ENCODE peak calls at places on chromosomes 11 and 22, in five cellular contexts. T is HepG2, S is SK-N-SH, R is H1, A is K562. H is an unnamed sample.

GRCh38 chr22:44523981-44524759 is 26.1 kb upstream of the RTL6 start:
- DNase-seq in T (no peak), R (no peak), S (no peak), A (no peak), H (no peak)

GRCh38 chr22:50576070-50576469 is 2.2 kb downstream of the CPT1B start:
- DNase-seq in R (no peak), A (peak), T (peak), S (peak), H (no peak)

GRCh38 chr11:112511906-112512305 is 251.2 kb upstream of the PLET1 start:
- DNase-seq in T (no peak), A (no peak), R (no peak), S (no peak), H (no peak)

GRCh38 chr11:10779086-10779485 is 28.0 kb downstream of the CTR9 start:
- DNase-seq in A (no peak), S (no peak), R (no peak), T (no peak), H (no peak)

GRCh38 chr11:12914401-12914912 is 94.7 kb upstream of the RASSF10 start:
- DNase-seq in R (peak), T (no peak), S (peak), A (peak), H (peak)

GRCh38 chr11:75241036-75241905 is 697 bp downstream of the TPBGL start:
- DNase-seq in S (peak), T (peak), A (peak), R (peak), H (peak)

GRCh38 chr22:38110863-38111852 is 674 bp upstream of the BAIAP2L2 start:
- DNase-seq in R (no peak), S (no peak), T (peak), A (no peak), H (no peak)

GRCh38 chr22:43338766-43339345 is 4.3 kb downstream of the SCUBE1 start:
- DNase-seq in T (no peak), R (no peak), S (no peak), A (no peak), H (no peak)

GRCh38 chr11:22677153-22677890 is 10.9 kb downstream of the GAS2 start:
- DNase-seq in T (no peak), R (no peak), A (no peak), S (no peak), H (no peak)

GRCh38 chr11:107172996-107173395 is 154.7 kb upstream of the GUCY1A2 start:
- DNase-seq in A (no peak), S (no peak), T (no peak), R (no peak), H (no peak)

GRCh38 chr11:8091671-8092070 is 10.7 kb downstream of the TUB start:
- DNase-seq in T (no peak), S (no peak), R (no peak), A (no peak), H (no peak)

GRCh38 chr22:28963362-28963761 is 80.0 kb downstream of the ZNRF3 start:
- DNase-seq in S (no peak), R (no peak), A (no peak), T (no peak), H (no peak)

GRCh38 chr22:28750471-28750881 is 8.6 kb downstream of the HSCB start:
- DNase-seq in T (no peak), S (no peak), R (no peak), A (no peak), H (no peak)

GRCh38 chr11:120244966-120245365 is 5.0 kb downstream of the POU2F3 start:
- DNase-seq in A (no peak), S (no peak), T (no peak), R (no peak), H (no peak)

GRCh38 chr11:34881900-34882299 is 34.3 kb downstream of the APIP start:
- DNase-seq in T (no peak), R (no peak), A (no peak), S (no peak), H (no peak)

GRCh38 chr11:83483808-83484207 is 197.6 kb upstream of the CCDC90B start:
- DNase-seq in S (no peak), T (no peak), A (no peak), R (no peak), H (no peak)

GRCh38 chr11:62671604-62672528 is at the start of the genes LBHD1 and UQCC3:
- DNase-seq in S (peak), A (peak), R (peak), T (peak), H (peak)

GRCh38 chr22:45127866-45128265 is 35.9 kb upstream of the NUP50 start:
- DNase-seq in T (no peak), S (no peak), A (no peak), R (no peak), H (no peak)

GRCh38 chr11:120532511-120533196 is 21.1 kb downstream of the GRIK4 start:
- DNase-seq in A (no peak), S (no peak), R (no peak), T (peak), H (no peak)

GRCh38 chr11:131749100-131749499 is 378.7 kb downstream of the NTM start:
- DNase-seq in R (no peak), T (no peak), A (no peak), S (no peak), H (no peak)

GRCh38 chr11:47028530-47029093 is 92.1 kb downstream of the CSTPP1 start:
- DNase-seq in S (no peak), A (no peak), T (no peak), R (no peak), H (no peak)

GRCh38 chr11:109033627-109034340 is 368.9 kb downstream of the DDX10 start:
- DNase-seq in R (no peak), S (no peak), T (no peak), A (no peak), H (no peak)

GRCh38 chr11:117993988-117994741 is 8.0 kb downstream of the IL10RA start:
- DNase-seq in A (no peak), S (no peak), R (no peak), T (no peak), H (peak)

GRCh38 chr11:69378303-69379141 is 84.6 kb downstream of the MYEOV start:
- DNase-seq in T (no peak), S (no peak), A (no peak), R (no peak), H (no peak)

GRCh38 chr11:36594316-36594989 is at the start of gene IFTAP:
- DNase-seq in R (peak), T (peak), S (peak), A (peak), H (peak)

GRCh38 chr11:8206251-8207079 is 37.6 kb upstream of the RIC3 start:
- DNase-seq in A (peak), R (no peak), S (peak), T (no peak), H (peak)

GRCh38 chr11:39361557-39361956 is 2097.9 kb downstream of the LRRC4C start:
- DNase-seq in R (no peak), T (no peak), A (no peak), S (no peak), H (no peak)

GRCh38 chr11:13786688-13787087 is 118.2 kb downstream of the FAR1 start:
- DNase-seq in R (no peak), T (no peak), A (no peak), S (no peak), H (no peak)

GRCh38 chr22:24422078-24422665 is 5.2 kb upstream of the ADORA2A start:
- DNase-seq in R (no peak), S (no peak), T (no peak), A (no peak), H (no peak)

GRCh38 chr11:66484825-66485380 is 4.7 kb downstream of the DPP3 start:
- DNase-seq in R (no peak), T (no peak), S (no peak), A (no peak), H (no peak)

GRCh38 chr11:39990413-39990812 is 1469.0 kb downstream of the LRRC4C start:
- DNase-seq in A (no peak), T (no peak), R (no peak), S (no peak), H (no peak)

GRCh38 chr22:44116755-44117684 is 63.7 kb upstream of the PARVG start:
- DNase-seq in A (no peak), T (no peak), S (no peak), R (no peak), H (no peak)

GRCh38 chr11:22763166-22763565 is 66.4 kb downstream of the SVIP start:
- DNase-seq in T (no peak), R (no peak), A (no peak), S (no peak), H (no peak)

GRCh38 chr11:44607324-44607962 is 42.0 kb downstream of the CD82 start:
- DNase-seq in R (no peak), A (peak), S (no peak), T (no peak), H (no peak)

GRCh38 chr11:111066861-111067260 is 178.7 kb upstream of the POU2AF2 start:
- DNase-seq in S (no peak), A (no peak), T (no peak), R (no peak), H (no peak)

GRCh38 chr11:111067994-111068393 is 177.5 kb upstream of the POU2AF2 start:
- DNase-seq in R (no peak), A (no peak), S (no peak), T (no peak), H (no peak)

GRCh38 chr11:111064118-111064517 is 181.4 kb upstream of the POU2AF2 start:
- DNase-seq in T (no peak), R (no peak), A (no peak), S (no peak), H (no peak)

GRCh38 chr11:111063711-111064110 is 181.8 kb upstream of the POU2AF2 start:
- DNase-seq in S (no peak), R (no peak), A (no peak), T (no peak), H (no peak)

GRCh38 chr11:111069076-111069475 is 176.4 kb upstream of the POU2AF2 start:
- DNase-seq in R (peak), T (peak), A (no peak), S (no peak), H (no peak)
- TF ChIP-seq CTCF in R (no peak), T (no peak), A (no peak), S (no peak), H (no peak)

GRCh38 chr22:20647586-20648305 is 126.2 kb upstream of the SERPIND1 start:
- DNase-seq in S (no peak), A (peak), T (no peak), R (no peak), H (no peak)

GRCh38 chr22:20645954-20646353 is 128.0 kb upstream of the SERPIND1 start:
- DNase-seq in S (no peak), A (no peak), R (no peak), T (no peak), H (no peak)

GRCh38 chr22:20646377-20646776 is 127.5 kb upstream of the SERPIND1 start:
- DNase-seq in R (no peak), T (no peak), A (no peak), S (no peak), H (no peak)

GRCh38 chr22:20648306-20648903 is 125.5 kb upstream of the SERPIND1 start:
- DNase-seq in T (no peak), S (no peak), R (no peak), A (peak), H (no peak)

DNA sequence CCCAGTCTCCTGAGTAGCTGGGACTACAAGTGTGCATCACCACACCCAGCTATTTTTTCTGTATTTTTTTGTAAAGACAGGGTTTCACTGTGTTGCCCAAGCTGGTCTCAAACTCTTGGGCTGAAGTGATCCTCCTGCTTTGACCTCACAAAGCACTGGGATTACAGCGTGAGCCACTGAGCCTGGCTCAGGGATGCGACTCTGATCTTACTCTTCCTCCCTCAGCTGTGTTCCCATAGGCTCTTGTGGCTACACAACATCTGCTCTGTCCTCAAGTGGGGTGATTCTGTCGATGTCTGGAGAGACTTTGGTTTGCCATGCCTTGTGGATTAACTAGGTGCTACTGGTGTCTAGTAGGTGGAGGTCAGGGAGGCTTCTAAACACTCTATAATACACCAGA is 127.0 kb upstream of the SERPIND1 start:
- DNase-seq in S (no peak), A (no peak), T (no peak), R (no peak), H (no peak)
- TF ChIP-seq GABPA in S (no peak), A (no peak), T (no peak), R (no peak), H (no peak)

DNA sequence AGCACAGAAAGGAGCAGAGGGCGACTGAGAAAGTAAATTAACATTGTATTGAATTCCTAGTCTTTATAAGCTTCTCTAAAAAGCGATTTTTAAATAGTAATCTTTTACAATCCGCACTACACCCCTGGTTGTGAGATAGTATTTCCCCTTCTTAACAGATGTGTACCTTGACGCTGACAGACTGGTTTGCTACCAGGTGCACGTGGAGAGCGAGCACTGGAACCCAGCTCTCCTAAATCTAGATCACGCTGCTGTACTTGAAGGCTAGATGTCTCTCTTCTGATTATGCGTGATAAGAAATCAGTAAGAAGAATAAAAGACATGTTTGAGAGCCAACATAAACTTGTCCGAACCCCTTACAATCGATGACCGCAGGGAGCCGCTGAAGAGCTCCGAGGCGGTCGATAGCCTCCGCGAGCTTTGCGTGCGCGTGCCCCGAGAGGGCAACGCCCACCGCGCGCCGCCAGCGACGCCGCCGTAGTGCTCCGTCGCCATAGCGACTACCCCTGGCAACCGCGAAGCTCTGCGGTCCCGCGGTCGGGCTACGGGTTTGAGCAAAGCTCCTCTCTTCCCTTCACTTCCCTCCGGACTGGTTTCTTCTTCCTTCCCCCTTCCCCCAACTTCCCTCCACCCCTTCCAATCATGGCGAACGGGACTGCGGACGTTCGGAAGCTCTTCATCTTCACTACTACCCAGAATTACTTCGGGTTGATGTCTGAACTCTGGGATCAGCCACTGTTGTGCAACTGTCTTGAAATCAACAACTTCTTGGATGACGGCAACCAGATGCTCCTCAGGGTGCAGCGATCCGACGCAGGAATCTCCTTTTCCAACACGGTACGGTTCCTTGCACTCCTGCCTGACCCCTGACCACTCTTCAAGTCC is at the start of gene DYNC2H1:
- DNase-seq in A (peak), T (peak), R (peak), S (peak), H (peak)
- TF ChIP-seq CTCF in A (peak), T (peak), R (peak), S (peak), H (peak)

GRCh38 chr22:35986085-35986484 is 42.5 kb downstream of the RBFOX2 start:
- DNase-seq in A (no peak), R (no peak), S (no peak), T (no peak), H (no peak)
- TF ChIP-seq GABPA in A (no peak), R (no peak), S (no peak), T (no peak), H (no peak)

GRCh38 chr22:49533886-49534285 is 293.8 kb downstream of the BRD1 start:
- DNase-seq in A (no peak), S (no peak), T (no peak), R (no peak), H (no peak)

GRCh38 chr22:49535527-49536125 is 292.0 kb downstream of the BRD1 start:
- DNase-seq in A (no peak), T (no peak), R (no peak), S (no peak), H (no peak)

GRCh38 chr22:49534386-49534785 is 293.3 kb downstream of the BRD1 start:
- DNase-seq in T (no peak), S (no peak), R (no peak), A (no peak), H (no peak)

GRCh38 chr22:49536571-49537131 is 291.0 kb downstream of the BRD1 start:
- DNase-seq in T (no peak), A (no peak), R (peak), S (no peak), H (no peak)

GRCh38 chr22:49535126-49535525 is 292.5 kb downstream of the BRD1 start:
- DNase-seq in S (no peak), R (no peak), A (no peak), T (no peak), H (no peak)
- TF ChIP-seq CTCF in S (no peak), R (no peak), A (no peak), T (no peak), H (no peak)

GRCh38 chr22:30947821-30948454 is 20.6 kb downstream of the MORC2 start:
- DNase-seq in T (peak), A (no peak), R (no peak), S (peak), H (no peak)
- TF ChIP-seq GABPA in T (no peak), A (no peak), R (no peak), S (no peak), H (no peak)

DNA sequence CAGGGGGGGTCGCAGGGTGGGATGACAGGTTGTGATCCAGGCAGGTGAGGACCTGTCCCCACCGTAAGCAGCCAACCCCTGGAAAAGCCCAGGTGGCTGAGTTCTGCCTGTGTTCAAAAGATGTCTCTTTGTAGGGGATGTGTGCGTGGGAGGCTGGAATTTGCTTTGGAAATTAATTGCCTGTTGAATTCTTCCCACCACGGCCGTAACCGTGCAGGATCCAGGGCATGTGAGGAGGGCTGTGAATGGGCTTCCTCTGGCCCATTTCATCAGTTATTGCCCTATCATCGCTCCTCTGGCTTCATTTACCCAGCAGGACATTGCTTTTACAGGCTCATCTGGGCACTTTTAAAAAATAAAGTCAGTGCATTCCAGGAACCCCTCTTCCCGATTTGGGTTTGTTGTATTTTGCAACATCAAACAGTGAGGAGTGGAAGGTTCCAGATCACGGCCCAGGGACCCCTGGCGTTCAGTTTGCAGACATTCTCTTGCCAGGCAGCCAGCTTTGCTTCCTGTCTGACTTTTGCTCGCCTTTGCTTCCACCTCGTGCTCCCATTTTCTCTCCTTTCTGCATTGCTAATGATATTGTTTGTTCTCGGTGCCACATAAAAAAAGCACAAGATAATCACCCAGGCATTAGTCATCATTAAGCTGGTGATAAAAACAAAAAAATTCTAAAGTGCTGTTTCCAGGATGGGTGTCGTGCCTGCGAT is 1306.6 kb downstream of the BRD1 start:
- DNase-seq in A (no peak), T (no peak), R (no peak), S (no peak), H (no peak)
- TF ChIP-seq CTCF in A (no peak), T (no peak), R (no peak), S (no peak), H (no peak)

GRCh38 chr11:504053-504993 is 2.7 kb downstream of the RNH1 start:
- DNase-seq in S (no peak), T (no peak), R (no peak), A (peak), H (peak)
- TF ChIP-seq GABPA in S (no peak), T (no peak), R (no peak), A (no peak), H (no peak)